ENCODE peak calls at places on chromosomes 13 and 19, in eight cellular contexts. A is mammary epithelial cell; W is GM23338; R is tibial artery; N is CD4-positive, CD25-positive, alpha-beta regulatory T cell; U is fibroblast of lung; J is gastrocnemius medialis; H is brain microvascular endothelial cell. P is an unnamed sample.

GRCh38 chr13:100182894-100183490 is 94.1 kb downstream of the PCCA start:
- DNase-seq in N (no peak), A (no peak), R (no peak), H (no peak), U (no peak), J (no peak), W (no peak), P (no peak)

GRCh38 chr13:46679369-46680180 is 117.4 kb downstream of the ESD start:
- DNase-seq in U (peak; percentile 32), W (no peak), H (peak; percentile 59), R (no peak), N (no peak), J (no peak), A (no peak), P (peak; percentile 19)

GRCh38 chr13:70856706-70857105 is 748.5 kb upstream of the KLHL1 start:
- DNase-seq in N (no peak), W (no peak), U (no peak), A (no peak), H (no peak), R (no peak), J (no peak), P (no peak)

GRCh38 chr13:72540818-72541217 is 186.6 kb downstream of the MZT1 start:
- DNase-seq in W (no peak), H (no peak), N (no peak), J (no peak), R (no peak), A (no peak), U (no peak), P (no peak)

GRCh38 chr13:99967884-99968520 is 3.6 kb downstream of the ZIC5 start:
- DNase-seq in W (peak; percentile 51), H (no peak), U (no peak), N (no peak), A (no peak), R (no peak), J (no peak), P (no peak)

GRCh38 chr13:109647046-109647445 is 139.3 kb downstream of the IRS2 start:
- DNase-seq in A (peak; percentile 51), R (no peak), H (peak; percentile 86), N (no peak), U (peak; percentile 15), J (no peak), W (no peak), P (no peak)

GRCh38 chr19:37492213-37492612 is 14.5 kb upstream of the ZNF793 start:
- DNase-seq in W (no peak), A (no peak), R (no peak), U (no peak), J (no peak), N (no peak), H (no peak), P (no peak)

GRCh38 chr19:50496189-50497029 is 14.6 kb downstream of the JOSD2 start:
- DNase-seq in J (peak; percentile 84), R (peak; percentile 62), A (no peak), U (no peak), H (no peak), N (no peak), W (peak; percentile 59), P (no peak)

GRCh38 chr19:40163541-40164129 is 27.6 kb upstream of the MAP3K10 start:
- DNase-seq in N (no peak), W (no peak), J (no peak), A (no peak), H (no peak), U (no peak), R (no peak), P (no peak)

GRCh38 chr19:42286349-42287016 is 15.4 kb upstream of the PRR19 start:
- DNase-seq in N (no peak), J (no peak), R (peak; percentile 86), U (peak; percentile 42), A (no peak), W (no peak), H (no peak), P (no peak)

GRCh38 chr13:98915563-98916348 is 62.1 kb downstream of the DOCK9 start:
- DNase-seq in U (peak; percentile 34), J (no peak), W (no peak), R (no peak), A (no peak), H (no peak), N (no peak), P (no peak)

GRCh38 chr13:106133025-106133424 is 402.4 kb downstream of the EFNB2 start:
- DNase-seq in J (no peak), R (no peak), A (peak; percentile 48), H (peak; percentile 79), W (no peak), U (peak; percentile 88), N (no peak), P (no peak)

GRCh38 chr19:47316513-47316912 is 6.9 kb downstream of the C5AR1 start:
- DNase-seq in H (no peak), W (no peak), U (no peak), A (no peak), R (no peak), J (no peak), N (no peak), P (no peak)

DNA sequence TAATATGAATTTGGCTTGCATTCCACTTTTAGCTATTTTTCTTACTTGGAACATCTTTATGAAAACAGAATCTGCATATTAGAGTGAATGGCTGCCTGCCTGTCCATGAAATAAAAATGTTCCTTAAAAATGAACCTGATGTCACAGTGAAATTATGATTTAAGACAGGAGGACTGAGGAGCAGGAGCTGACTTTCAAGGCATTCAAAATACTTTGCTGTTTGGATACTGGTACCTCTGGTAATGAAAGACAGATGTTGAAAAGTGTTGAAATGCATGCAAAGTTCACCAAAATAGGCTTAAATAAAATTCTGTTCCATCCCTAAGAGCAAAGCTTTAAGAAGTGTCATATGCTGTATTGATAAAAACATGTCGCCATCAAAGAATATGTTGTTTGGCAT is 1.7 kb downstream of the ARHGEF7 start:
- DNase-seq in H (no peak), J (no peak), W (no peak), N (no peak), R (no peak), U (no peak), A (no peak), P (no peak)
- H3K27me3 ChIP-seq in H (peaks cover 25% of the 10 kb centered on the region), J (no peaks in the 10 kb centered on the region), W (peaks cover 54% of the 10 kb centered on the region), N (peaks cover 55% of the 10 kb centered on the region), R (no peaks in the 10 kb centered on the region), U (peaks cover 24% of the 10 kb centered on the region), A (peaks cover 32% of the 10 kb centered on the region), P (peaks cover 33% of the 10 kb centered on the region)

GRCh38 chr13:94710881-94711560 is 1.3 kb downstream of the SOX21 start:
- DNase-seq in J (no peak), A (no peak), H (no peak), U (no peak), R (peak; percentile 62), N (no peak), W (peak; percentile 62), P (peak; percentile 31)
- H3K27me3 ChIP-seq in J (peaks cover 94% of the 10 kb centered on the region), A (peaks cover 64% of the 10 kb centered on the region), H (peaks cover 79% of the 10 kb centered on the region), U (peaks cover 64% of the 10 kb centered on the region), R (peaks cover 82% of the 10 kb centered on the region), N (peaks cover 51% of the 10 kb centered on the region), W (peaks cover 75% of the 10 kb centered on the region), P (peaks cover 74% of the 10 kb centered on the region)

GRCh38 chr13:113064000-113064533 is 41.5 kb upstream of the F7 start:
- DNase-seq in H (no peak), A (no peak), J (no peak), W (no peak), U (no peak), R (no peak), N (no peak), P (no peak)
- H3K27me3 ChIP-seq in H (peaks cover 3% of the 10 kb centered on the region), A (no peaks in the 10 kb centered on the region), J (no peaks in the 10 kb centered on the region), W (no peaks in the 10 kb centered on the region), U (no peaks in the 10 kb centered on the region), R (no peaks in the 10 kb centered on the region), N (no peaks in the 10 kb centered on the region), P (peaks cover 20% of the 10 kb centered on the region)

GRCh38 chr19:33301900-33302174 is 497 bp downstream of the CEBPA start:
- DNase-seq in U (no peak), J (no peak), H (no peak), A (no peak), W (peak; percentile 56), R (no peak), N (no peak), P (no peak)
- H3K27me3 ChIP-seq in U (peaks cover 42% of the 10 kb centered on the region), J (no peaks in the 10 kb centered on the region), H (peaks cover 50% of the 10 kb centered on the region), A (peaks cover 10% of the 10 kb centered on the region), W (peaks cover 51% of the 10 kb centered on the region), R (peaks cover 44% of the 10 kb centered on the region), N (peaks cover 3% of the 10 kb centered on the region), P (peaks cover 11% of the 10 kb centered on the region)

GRCh38 chr19:33268162-33268991 is 34.0 kb downstream of the CEBPA start:
- DNase-seq in W (no peak), U (no peak), J (no peak), N (no peak), H (no peak), R (no peak), A (no peak), P (no peak)

GRCh38 chr19:33271246-33272021 is 30.9 kb downstream of the CEBPA start:
- DNase-seq in H (no peak), U (no peak), R (no peak), J (no peak), W (no peak), A (no peak), N (no peak), P (no peak)

GRCh38 chr19:33273065-33273736 is 29.1 kb downstream of the CEBPA start:
- DNase-seq in J (no peak), U (no peak), W (no peak), H (no peak), A (peak; percentile 23), N (no peak), R (no peak), P (no peak)

GRCh38 chr19:33269016-33269415 is 33.3 kb downstream of the CEBPA start:
- DNase-seq in W (no peak), R (no peak), A (no peak), H (no peak), U (no peak), J (no peak), N (no peak), P (no peak)

GRCh38 chr19:33270769-33271168 is 31.6 kb downstream of the CEBPA start:
- DNase-seq in N (no peak), A (no peak), J (no peak), U (no peak), R (no peak), H (no peak), W (no peak), P (no peak)
- H3K27me3 ChIP-seq in N (no peaks in the 10 kb centered on the region), A (no peaks in the 10 kb centered on the region), J (no peaks in the 10 kb centered on the region), U (no peaks in the 10 kb centered on the region), R (peaks cover 28% of the 10 kb centered on the region), H (no peaks in the 10 kb centered on the region), W (no peaks in the 10 kb centered on the region), P (no peaks in the 10 kb centered on the region)

DNA sequence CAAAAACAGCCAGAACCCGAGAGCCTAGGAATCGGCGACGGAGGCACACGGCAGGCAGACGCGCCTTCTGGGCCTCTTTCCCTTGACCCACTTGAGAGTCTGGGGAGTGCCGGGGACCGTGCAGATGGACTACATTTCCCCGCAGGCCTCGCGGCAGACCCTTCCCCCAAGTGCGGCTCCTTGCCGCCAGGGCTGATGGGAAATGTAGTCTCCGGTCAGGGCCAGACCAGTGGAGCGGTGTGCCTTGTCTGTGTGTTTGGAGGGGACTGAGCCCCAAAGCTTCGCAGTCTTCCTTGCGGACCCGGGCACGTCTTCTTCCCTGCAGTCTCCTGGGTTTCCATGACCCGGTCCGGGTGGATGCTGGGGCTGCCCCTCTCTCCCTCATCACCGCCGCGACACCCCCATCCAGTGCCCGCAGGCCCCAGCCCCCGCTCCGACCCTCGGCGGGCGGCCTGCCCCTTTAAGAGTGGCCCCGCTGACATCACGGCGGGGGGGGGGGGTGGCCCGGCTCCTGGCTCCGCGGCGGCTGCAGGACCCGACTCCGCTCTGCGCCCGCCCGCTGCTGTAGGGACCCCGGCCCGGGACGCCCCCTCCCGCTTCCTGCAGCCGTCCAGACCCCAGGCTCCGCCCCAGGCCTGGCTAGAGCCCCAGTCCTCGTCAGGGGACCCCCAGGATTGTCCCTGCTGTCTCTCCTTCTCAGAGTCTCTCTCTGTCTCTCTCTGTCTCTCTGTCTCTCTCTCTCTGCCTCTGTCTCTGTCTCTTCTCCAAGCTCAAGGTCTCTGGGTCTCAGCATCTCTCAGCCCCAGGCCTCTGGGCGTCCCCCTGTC is 759 bp upstream of the CACNG7 start:
- DNase-seq in J (peak; percentile 23), U (peak; percentile 51), R (no peak), N (no peak), W (peak; percentile 95), H (peak; percentile 30), A (peak; percentile 21), P (peak; percentile 52)
- H3K27me3 ChIP-seq in J (peaks cover 68% of the 10 kb centered on the region), U (peaks cover 18% of the 10 kb centered on the region), R (peaks cover 93% of the 10 kb centered on the region), N (peaks cover 10% of the 10 kb centered on the region), W (peaks cover 41% of the 10 kb centered on the region), H (peaks cover 29% of the 10 kb centered on the region), A (peaks cover 23% of the 10 kb centered on the region), P (peaks cover 63% of the 10 kb centered on the region)